ENCODE peak calls at places on chromosomes 16 and 17, in four cellular contexts. One of them, this sample, is unnamed.

GRCh38 chr16:81266680-81267095 is 28.2 kb downstream of the BCO1 start:
- DNase-seq in H9: no peak
- DNase-seq in neuronal stem cell: no peak
- DNase-seq in IMR-90: no peak
- DNase-seq in this sample: no peak

GRCh38 chr17:42312285-42313130 is 24.2 kb downstream of the STAT5A start:
- DNase-seq in neuronal stem cell: peak; percentile 70
- DNase-seq in H9: peak; percentile 96
- DNase-seq in IMR-90: peak; percentile 81
- DNase-seq in this sample: peak; percentile 88

GRCh38 chr16:74601131-74601871 is 5.6 kb downstream of the GLG1 start:
- DNase-seq in IMR-90: no peak
- DNase-seq in neuronal stem cell: no peak
- DNase-seq in H9: no peak
- DNase-seq in this sample: no peak

GRCh38 chr17:54891176-54891821 is 9.4 kb upstream of the TOM1L1 start:
- DNase-seq in H9: peak; percentile 57
- DNase-seq in IMR-90: peak; percentile 73
- DNase-seq in neuronal stem cell: peak; percentile 51
- DNase-seq in this sample: peak; percentile 72

GRCh38 chr17:39845052-39845976 is 18.8 kb downstream of the IKZF3 start:
- DNase-seq in neuronal stem cell: no peak
- DNase-seq in H9: no peak
- DNase-seq in IMR-90: peak; percentile 5
- DNase-seq in this sample: no peak

GRCh38 chr17:48219605-48220004 is 112.0 kb downstream of the SNX11 start:
- DNase-seq in neuronal stem cell: no peak
- DNase-seq in H9: peak; percentile 48
- DNase-seq in IMR-90: no peak
- DNase-seq in this sample: no peak

GRCh38 chr17:29070795-29071194 is 27.9 kb downstream of the PIPOX start:
- DNase-seq in H9: no peak
- DNase-seq in neuronal stem cell: no peak
- DNase-seq in IMR-90: no peak
- DNase-seq in this sample: no peak

GRCh38 chr16:11320170-11320569 is 25.1 kb upstream of the RMI2 start:
- DNase-seq in H9: no peak
- DNase-seq in neuronal stem cell: no peak
- DNase-seq in IMR-90: no peak
- DNase-seq in this sample: no peak

GRCh38 chr16:11914759-11915643 is 755 bp downstream of the GSPT1 start:
- DNase-seq in IMR-90: peak; percentile 28
- DNase-seq in H9: no peak
- DNase-seq in neuronal stem cell: no peak
- DNase-seq in this sample: peak; percentile 59

GRCh38 chr17:78278139-78278741 is 46.8 kb downstream of the TMEM235 start:
- DNase-seq in H9: peak; percentile 82
- DNase-seq in neuronal stem cell: no peak
- DNase-seq in IMR-90: no peak
- DNase-seq in this sample: no peak

GRCh38 chr16:54647731-54648221 is 282.9 kb upstream of the IRX5 start:
- DNase-seq in neuronal stem cell: no peak
- DNase-seq in H9: no peak
- DNase-seq in IMR-90: no peak
- DNase-seq in this sample: no peak

DNA sequence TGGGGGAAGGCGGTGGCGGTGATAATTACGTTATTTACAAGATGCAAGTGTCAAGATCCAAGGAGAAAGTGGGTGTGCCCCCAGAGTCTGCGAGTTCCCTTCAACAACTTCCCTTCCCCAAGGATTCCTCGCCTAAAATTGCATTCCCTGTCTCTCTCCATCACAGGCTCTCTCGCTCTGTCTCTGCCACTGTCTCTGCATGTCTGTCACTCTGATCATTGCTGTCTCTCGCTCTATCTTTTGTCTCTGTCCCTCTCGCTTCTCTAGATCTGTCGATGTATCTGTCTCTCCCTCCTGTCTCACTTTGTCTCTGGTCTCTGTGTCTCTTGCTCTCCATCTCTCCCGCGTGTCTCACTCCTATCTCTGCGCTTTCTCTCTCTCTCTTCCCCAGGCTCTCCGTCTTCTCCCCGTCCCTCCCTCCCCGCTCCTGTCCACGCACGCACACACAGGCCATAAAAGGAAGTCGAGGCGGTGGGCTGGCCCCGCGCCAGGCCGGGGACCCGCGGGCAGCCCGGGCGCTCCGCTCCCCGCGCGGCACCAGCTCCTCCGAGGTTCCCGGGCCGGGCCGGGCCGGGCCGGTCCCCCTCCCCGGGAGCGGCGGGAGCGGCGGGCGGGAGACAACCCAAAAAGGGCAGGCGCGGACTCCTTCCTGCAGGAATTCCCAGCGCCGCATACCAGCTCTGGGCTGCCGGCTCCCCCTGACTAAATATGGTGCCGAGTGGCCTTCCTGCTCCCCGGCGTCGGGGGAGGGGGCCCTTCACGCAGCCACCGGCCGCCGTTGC is 1.1 kb upstream of the MYH11 start:
- DNase-seq in neuronal stem cell: peak; percentile 9
- DNase-seq in IMR-90: peak; percentile 50
- DNase-seq in H9: peak; percentile 54
- DNase-seq in this sample: peak; percentile 69
- H3K23ac ChIP-seq in neuronal stem cell: no peak overlapping the region
- H3K23ac ChIP-seq in IMR-90: peak overlapping the region; percentile 100
- H3K23ac ChIP-seq in H9: no peak overlapping the region
- H3K23ac ChIP-seq in this sample: no peak overlapping the region

DNA sequence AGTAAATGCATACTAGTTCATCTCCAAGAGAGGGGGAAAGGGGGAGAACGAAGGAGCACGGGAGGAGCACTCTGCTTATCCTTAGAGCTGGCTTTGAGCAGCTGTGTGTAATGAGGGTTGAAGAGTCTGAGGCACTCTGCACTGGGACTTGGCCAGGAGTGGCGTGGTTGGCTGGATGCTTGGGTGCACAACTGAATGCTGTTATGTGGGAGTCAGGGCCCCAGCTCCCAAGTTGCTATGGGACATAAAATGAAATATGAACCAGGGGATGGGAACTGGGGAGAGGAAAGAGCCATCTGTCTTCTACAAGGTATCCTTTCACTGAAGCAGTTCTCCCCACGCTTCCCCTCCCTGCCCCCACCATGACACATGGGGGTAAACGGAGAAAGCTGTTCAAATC is 106.0 kb upstream of the ANKFN1 start:
- DNase-seq in H9: no peak
- DNase-seq in IMR-90: no peak
- DNase-seq in neuronal stem cell: no peak
- DNase-seq in this sample: no peak
- H3K23ac ChIP-seq in H9: no peak overlapping the region
- H3K23ac ChIP-seq in IMR-90: no peak overlapping the region
- H3K23ac ChIP-seq in neuronal stem cell: no peak overlapping the region
- H3K23ac ChIP-seq in this sample: no peak overlapping the region

GRCh38 chr17:73531171-73531570 is 113.1 kb downstream of the SDK2 start:
- DNase-seq in IMR-90: no peak
- DNase-seq in neuronal stem cell: no peak
- DNase-seq in H9: no peak
- DNase-seq in this sample: no peak

GRCh38 chr17:73524941-73525679 is 119.1 kb downstream of the SDK2 start:
- DNase-seq in neuronal stem cell: no peak
- DNase-seq in IMR-90: no peak
- DNase-seq in H9: no peak
- DNase-seq in this sample: no peak

GRCh38 chr17:73522696-73523095 is 121.5 kb downstream of the SDK2 start:
- DNase-seq in IMR-90: no peak
- DNase-seq in H9: no peak
- DNase-seq in neuronal stem cell: no peak
- DNase-seq in this sample: no peak

GRCh38 chr17:73528679-73529078 is 115.6 kb downstream of the SDK2 start:
- DNase-seq in H9: no peak
- DNase-seq in neuronal stem cell: no peak
- DNase-seq in IMR-90: no peak
- DNase-seq in this sample: no peak

GRCh38 chr17:73526851-73527250 is 117.4 kb downstream of the SDK2 start:
- DNase-seq in H9: no peak
- DNase-seq in IMR-90: no peak
- DNase-seq in neuronal stem cell: no peak
- DNase-seq in this sample: no peak
- H3K23ac ChIP-seq in H9: no peak overlapping the region
- H3K23ac ChIP-seq in IMR-90: no peak overlapping the region
- H3K23ac ChIP-seq in neuronal stem cell: no peak overlapping the region
- H3K23ac ChIP-seq in this sample: no peak overlapping the region

DNA sequence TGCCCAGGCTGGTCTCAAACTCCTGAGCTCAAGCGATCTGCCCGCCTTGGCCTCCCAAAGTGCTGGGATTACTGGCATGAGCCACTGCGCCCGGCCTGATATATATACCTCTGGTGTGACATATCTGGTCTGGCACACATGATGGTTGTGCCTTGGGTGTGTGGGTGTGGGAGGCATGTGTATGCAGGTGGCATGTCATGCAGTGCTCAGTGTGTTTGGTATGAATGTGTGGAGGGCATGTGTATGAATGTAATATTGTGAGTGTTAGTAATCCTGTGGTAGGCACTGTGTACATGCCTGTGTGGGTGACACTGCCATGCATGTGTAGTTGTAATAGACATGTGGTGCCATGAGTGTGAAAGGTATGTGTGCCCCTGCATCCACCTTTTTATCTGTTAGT is 179.3 kb upstream of the GOT2 start:
- DNase-seq in H9: no peak
- DNase-seq in IMR-90: no peak
- DNase-seq in neuronal stem cell: no peak
- DNase-seq in this sample: no peak
- H3K23ac ChIP-seq in H9: no peak overlapping the region
- H3K23ac ChIP-seq in IMR-90: no peak overlapping the region
- H3K23ac ChIP-seq in neuronal stem cell: no peak overlapping the region
- H3K23ac ChIP-seq in this sample: no peak overlapping the region